ENCODE peak calls at places on chromosomes 7 and 10, in four cellular contexts. One of them, this sample, is unnamed.

GRCh38 chr7:44320141-44320540 is 5.3 kb downstream of the CAMK2B start:
- DNase-seq in fibroblast of lung: no peak
- DNase-seq in foreskin keratinocyte: no peak
- DNase-seq in aorta: no peak
- DNase-seq in this sample: no peak

GRCh38 chr7:138023618-138024333 is 21.9 kb upstream of the CREB3L2 start:
- DNase-seq in fibroblast of lung: no peak
- DNase-seq in aorta: no peak
- DNase-seq in foreskin keratinocyte: no peak
- DNase-seq in this sample: no peak

GRCh38 chr10:100612601-100613595 is 77.2 kb downstream of the HIF1AN start:
- DNase-seq in fibroblast of lung: no peak
- DNase-seq in foreskin keratinocyte: no peak
- DNase-seq in aorta: no peak
- DNase-seq in this sample: no peak

GRCh38 chr7:30562498-30562897 is 32.2 kb upstream of the GARS1 start:
- DNase-seq in aorta: no peak
- DNase-seq in foreskin keratinocyte: no peak
- DNase-seq in fibroblast of lung: peak; percentile 85
- DNase-seq in this sample: no peak

GRCh38 chr10:100656479-100656878 is 88.9 kb upstream of the PAX2 start:
- DNase-seq in aorta: no peak
- DNase-seq in foreskin keratinocyte: peak; percentile 60
- DNase-seq in fibroblast of lung: peak; percentile 13
- DNase-seq in this sample: peak; percentile 36

GRCh38 chr10:72480861-72481260 is 126.1 kb upstream of the DNAJB12 start:
- DNase-seq in foreskin keratinocyte: no peak
- DNase-seq in fibroblast of lung: no peak
- DNase-seq in aorta: no peak
- DNase-seq in this sample: no peak

GRCh38 chr7:155223021-155223420 is 74.7 kb upstream of the INSIG1 start:
- DNase-seq in fibroblast of lung: no peak
- DNase-seq in foreskin keratinocyte: no peak
- DNase-seq in aorta: peak; percentile 59
- DNase-seq in this sample: no peak

GRCh38 chr10:79298403-79299244 is 48.6 kb upstream of the PPIF start:
- DNase-seq in fibroblast of lung: peak; percentile 96
- DNase-seq in aorta: peak; percentile 90
- DNase-seq in foreskin keratinocyte: peak; percentile 85
- DNase-seq in this sample: peak; percentile 81

GRCh38 chr10:100970914-100971811 is 1.9 kb downstream of the SEMA4G start:
- DNase-seq in foreskin keratinocyte: no peak
- DNase-seq in aorta: peak; percentile 16
- DNase-seq in fibroblast of lung: no peak
- DNase-seq in this sample: no peak

GRCh38 chr7:85828654-85829053 is 641.8 kb upstream of the SEMA3D start:
- DNase-seq in aorta: no peak
- DNase-seq in foreskin keratinocyte: no peak
- DNase-seq in fibroblast of lung: peak; percentile 6
- DNase-seq in this sample: no peak

GRCh38 chr7:106367018-106367420 is 82.2 kb upstream of the NAMPT start:
- DNase-seq in foreskin keratinocyte: no peak
- DNase-seq in aorta: no peak
- DNase-seq in fibroblast of lung: peak; percentile 36
- DNase-seq in this sample: no peak

GRCh38 chr7:70681847-70682350 is 450.0 kb upstream of the GALNT17 start:
- DNase-seq in aorta: no peak
- DNase-seq in foreskin keratinocyte: no peak
- DNase-seq in fibroblast of lung: no peak
- DNase-seq in this sample: no peak

GRCh38 chr10:76127984-76128589 is 696.7 kb downstream of the LRMDA start:
- DNase-seq in foreskin keratinocyte: no peak
- DNase-seq in fibroblast of lung: peak; percentile 11
- DNase-seq in aorta: no peak
- DNase-seq in this sample: no peak

GRCh38 chr10:30391266-30391665 is 42.2 kb upstream of the MTPAP start:
- DNase-seq in fibroblast of lung: no peak
- DNase-seq in foreskin keratinocyte: no peak
- DNase-seq in aorta: no peak
- DNase-seq in this sample: no peak

GRCh38 chr10:65423043-65423442 is 1502.8 kb upstream of the LRRTM3 start:
- DNase-seq in foreskin keratinocyte: no peak
- DNase-seq in fibroblast of lung: no peak
- DNase-seq in aorta: no peak
- DNase-seq in this sample: no peak

GRCh38 chr7:1768835-1769234 is 98.8 kb downstream of the ELFN1 start:
- DNase-seq in aorta: peak; percentile 39
- DNase-seq in fibroblast of lung: no peak
- DNase-seq in foreskin keratinocyte: no peak
- DNase-seq in this sample: no peak

GRCh38 chr7:124718032-124718766 is 47.4 kb downstream of the GPR37 start:
- DNase-seq in aorta: no peak
- DNase-seq in fibroblast of lung: peak; percentile 58
- DNase-seq in foreskin keratinocyte: no peak
- DNase-seq in this sample: no peak

GRCh38 chr7:81776159-81776558 is 6.3 kb upstream of the HGF start:
- DNase-seq in aorta: no peak
- DNase-seq in fibroblast of lung: no peak
- DNase-seq in foreskin keratinocyte: no peak
- DNase-seq in this sample: no peak

GRCh38 chr10:102246261-102246660 is 929 bp downstream of the GBF1 start:
- DNase-seq in foreskin keratinocyte: peak; percentile 17
- DNase-seq in fibroblast of lung: no peak
- DNase-seq in aorta: no peak
- DNase-seq in this sample: no peak

GRCh38 chr10:61793760-61794713 is 107.5 kb upstream of the ARID5B start:
- DNase-seq in aorta: no peak
- DNase-seq in fibroblast of lung: peak; percentile 51
- DNase-seq in foreskin keratinocyte: no peak
- DNase-seq in this sample: no peak

GRCh38 chr10:96299383-96299782 is 4.9 kb upstream of the DNTT start:
- DNase-seq in fibroblast of lung: no peak
- DNase-seq in foreskin keratinocyte: no peak
- DNase-seq in aorta: no peak
- DNase-seq in this sample: no peak

GRCh38 chr7:112074464-112074863 is 131.7 kb downstream of the DOCK4 start:
- DNase-seq in foreskin keratinocyte: no peak
- DNase-seq in aorta: no peak
- DNase-seq in fibroblast of lung: no peak
- DNase-seq in this sample: no peak

GRCh38 chr10:80474920-80475319 is 20.8 kb downstream of the TSPAN14 start:
- DNase-seq in aorta: no peak
- DNase-seq in foreskin keratinocyte: no peak
- DNase-seq in fibroblast of lung: no peak
- DNase-seq in this sample: no peak

GRCh38 chr10:100634034-100634433 is 98.3 kb downstream of the HIF1AN start:
- DNase-seq in foreskin keratinocyte: no peak
- DNase-seq in aorta: no peak
- DNase-seq in fibroblast of lung: no peak
- DNase-seq in this sample: no peak

GRCh38 chr10:12540341-12540781 is 191.0 kb downstream of the CAMK1D start:
- DNase-seq in fibroblast of lung: no peak
- DNase-seq in aorta: no peak
- DNase-seq in foreskin keratinocyte: peak; percentile 2
- DNase-seq in this sample: no peak

GRCh38 chr10:101001225-101002035 is 1.8 kb downstream of the LZTS2 start:
- DNase-seq in foreskin keratinocyte: no peak
- DNase-seq in fibroblast of lung: peak; percentile 94
- DNase-seq in aorta: peak; percentile 95
- DNase-seq in this sample: no peak

GRCh38 chr10:126468876-126469643 is 80.8 kb upstream of the ADAM12 start:
- DNase-seq in aorta: no peak
- DNase-seq in fibroblast of lung: peak; percentile 31
- DNase-seq in foreskin keratinocyte: no peak
- DNase-seq in this sample: no peak

GRCh38 chr7:45648671-45648995 is 74.5 kb downstream of the ADCY1 start:
- DNase-seq in foreskin keratinocyte: no peak
- DNase-seq in fibroblast of lung: no peak
- DNase-seq in aorta: no peak
- DNase-seq in this sample: no peak

GRCh38 chr10:58973235-58973595 is 203.2 kb upstream of the PHYHIPL start:
- DNase-seq in foreskin keratinocyte: no peak
- DNase-seq in aorta: no peak
- DNase-seq in fibroblast of lung: no peak
- DNase-seq in this sample: no peak

GRCh38 chr7:18004372-18004771 is 23.3 kb downstream of the PRPS1L1 start:
- DNase-seq in aorta: no peak
- DNase-seq in foreskin keratinocyte: no peak
- DNase-seq in fibroblast of lung: no peak
- DNase-seq in this sample: no peak

GRCh38 chr10:12869427-12869826 is 132.1 kb downstream of the CCDC3 start:
- DNase-seq in foreskin keratinocyte: no peak
- DNase-seq in aorta: no peak
- DNase-seq in fibroblast of lung: no peak
- DNase-seq in this sample: no peak

GRCh38 chr10:69955211-69955805 is 97.3 kb upstream of the MACROH2A2 start:
- DNase-seq in foreskin keratinocyte: no peak
- DNase-seq in fibroblast of lung: no peak
- DNase-seq in aorta: no peak
- DNase-seq in this sample: no peak

GRCh38 chr7:66307591-66308215 is 102.6 kb downstream of the TPST1 start:
- DNase-seq in aorta: no peak
- DNase-seq in fibroblast of lung: peak; percentile 86
- DNase-seq in foreskin keratinocyte: no peak
- DNase-seq in this sample: no peak

GRCh38 chr10:24694086-24694485 is 29.6 kb downstream of the ARHGAP21 start:
- DNase-seq in aorta: no peak
- DNase-seq in foreskin keratinocyte: no peak
- DNase-seq in fibroblast of lung: peak; percentile 52
- DNase-seq in this sample: no peak

GRCh38 chr10:24695452-24695851 is 28.2 kb downstream of the ARHGAP21 start:
- DNase-seq in fibroblast of lung: no peak
- DNase-seq in foreskin keratinocyte: no peak
- DNase-seq in aorta: no peak
- DNase-seq in this sample: no peak

GRCh38 chr10:24685958-24686540 is 37.6 kb downstream of the ARHGAP21 start:
- DNase-seq in fibroblast of lung: peak; percentile 69
- DNase-seq in aorta: no peak
- DNase-seq in foreskin keratinocyte: no peak
- DNase-seq in this sample: no peak

GRCh38 chr10:24697080-24697479 is 26.6 kb downstream of the ARHGAP21 start:
- DNase-seq in aorta: no peak
- DNase-seq in fibroblast of lung: no peak
- DNase-seq in foreskin keratinocyte: no peak
- DNase-seq in this sample: no peak

GRCh38 chr10:24691113-24691512 is 32.6 kb downstream of the ARHGAP21 start:
- DNase-seq in aorta: no peak
- DNase-seq in fibroblast of lung: peak; percentile 73
- DNase-seq in foreskin keratinocyte: no peak
- DNase-seq in this sample: no peak
- H3K27ac ChIP-seq in aorta: peak overlapping the region; percentile 36
- H3K27ac ChIP-seq in fibroblast of lung: no peak overlapping the region
- H3K27ac ChIP-seq in foreskin keratinocyte: no peak overlapping the region
- H3K27ac ChIP-seq in this sample: no peak overlapping the region

DNA sequence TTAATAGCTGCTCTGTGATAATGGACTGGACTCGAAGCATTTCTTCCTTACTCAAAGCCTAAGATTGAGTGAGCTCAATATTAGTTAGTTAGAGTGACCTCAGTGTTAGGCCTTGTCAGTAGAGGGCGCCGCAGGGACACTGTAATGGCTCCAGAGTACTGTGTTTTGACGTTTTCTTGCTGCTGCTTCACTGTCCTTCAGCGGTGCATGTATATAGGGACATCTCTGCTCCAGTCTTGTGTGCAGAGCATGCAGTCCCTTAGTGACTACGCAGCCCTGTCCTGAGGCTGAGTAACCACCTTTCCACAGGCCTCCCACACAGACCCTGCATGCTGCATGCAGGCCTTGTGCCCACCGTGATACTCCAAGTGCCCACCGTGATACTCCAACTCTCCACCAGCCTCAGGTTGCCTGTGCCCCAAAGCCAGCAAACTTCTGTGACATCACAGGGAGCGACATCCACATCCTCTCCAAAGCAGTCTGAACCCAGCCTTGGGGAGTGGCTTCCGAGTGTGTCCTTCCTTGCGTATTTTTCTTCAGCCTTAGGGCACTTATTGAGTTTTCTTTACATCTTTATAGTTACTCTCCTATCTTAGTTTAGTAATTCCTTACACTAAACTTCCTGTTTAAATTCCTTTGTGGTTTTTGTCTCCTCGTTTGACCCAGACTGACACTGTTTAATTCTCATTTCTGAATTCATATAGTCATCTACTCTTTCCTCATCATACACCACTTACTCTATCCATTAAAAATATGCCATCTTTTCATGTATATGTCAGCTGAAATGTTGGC is 118.2 kb downstream of the JAZF1 start:
- DNase-seq in fibroblast of lung: peak; percentile 70
- DNase-seq in foreskin keratinocyte: peak; percentile 75
- DNase-seq in aorta: peak; percentile 80
- DNase-seq in this sample: no peak
- H3K27ac ChIP-seq in fibroblast of lung: peak overlapping the region; percentile 55
- H3K27ac ChIP-seq in foreskin keratinocyte: no peak overlapping the region
- H3K27ac ChIP-seq in aorta: no peak overlapping the region
- H3K27ac ChIP-seq in this sample: peak overlapping the region; percentile 60

DNA sequence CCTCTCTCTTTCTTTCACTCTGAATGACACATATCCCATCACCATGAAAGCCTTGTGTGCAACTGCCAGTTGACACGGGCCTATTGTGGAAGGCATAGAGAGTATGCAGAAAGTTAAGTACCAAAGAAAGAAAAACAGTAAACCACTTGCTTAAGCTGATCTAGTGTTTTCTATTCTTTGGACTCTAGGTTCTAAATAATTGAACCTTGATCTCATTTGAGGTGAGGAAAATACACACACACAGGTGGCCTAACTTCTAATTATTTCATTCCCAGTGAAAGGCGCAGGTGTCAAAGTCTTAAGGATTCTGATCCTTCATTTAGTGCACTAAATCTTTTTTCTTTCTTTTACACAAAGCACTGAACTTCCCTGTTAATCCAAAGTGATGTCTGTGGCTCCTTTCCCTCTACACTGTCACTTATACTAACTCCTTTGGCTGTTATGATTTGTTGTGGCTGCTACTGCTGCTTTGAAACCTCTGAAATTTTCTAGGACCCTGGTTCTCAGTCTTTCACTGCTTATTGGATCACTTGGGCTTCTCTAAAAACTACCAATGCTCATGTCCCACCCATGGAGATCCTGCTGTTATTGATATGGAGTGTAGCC is 17.8 kb downstream of the DKK1 start:
- DNase-seq in aorta: no peak
- DNase-seq in foreskin keratinocyte: no peak
- DNase-seq in fibroblast of lung: no peak
- DNase-seq in this sample: no peak
- H3K27ac ChIP-seq in aorta: no peak overlapping the region
- H3K27ac ChIP-seq in foreskin keratinocyte: no peak overlapping the region
- H3K27ac ChIP-seq in fibroblast of lung: no peak overlapping the region
- H3K27ac ChIP-seq in this sample: no peak overlapping the region

DNA sequence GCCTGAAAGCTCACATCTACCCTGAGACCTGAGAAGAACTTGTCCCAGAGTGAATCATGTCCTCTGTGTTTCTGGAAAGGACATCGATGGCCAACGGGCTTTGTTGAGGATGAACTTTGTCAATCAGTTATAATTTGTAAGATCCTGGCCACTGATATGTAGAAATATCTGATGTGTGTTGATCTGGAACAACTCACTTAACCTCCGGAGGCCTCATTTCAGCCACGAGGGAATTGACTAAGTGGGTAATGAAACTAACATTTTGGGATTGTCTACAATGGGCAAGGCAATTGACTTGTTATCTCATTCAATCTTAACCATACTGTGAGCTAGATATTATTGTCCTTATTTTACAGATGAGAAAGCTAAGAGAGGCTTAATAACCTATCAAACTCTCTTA is 468.1 kb upstream of the NRP1 start:
- DNase-seq in foreskin keratinocyte: no peak
- DNase-seq in aorta: no peak
- DNase-seq in fibroblast of lung: no peak
- DNase-seq in this sample: no peak
- H3K27ac ChIP-seq in foreskin keratinocyte: no peak overlapping the region
- H3K27ac ChIP-seq in aorta: no peak overlapping the region
- H3K27ac ChIP-seq in fibroblast of lung: no peak overlapping the region
- H3K27ac ChIP-seq in this sample: peak overlapping the region; percentile 35

This sample was measured in epithelial cell of prostate.